ENCODE peak calls at places on chromosome 3, in eight cellular contexts. Y, O, G, B, H, C, S and E are unnamed samples.
A peak's percentile ranks its signal among the peaks of the same experiment; 100 is the strongest.

GRCh38 chr3:104556372-104557078 is 810.2 kb upstream of the ALCAM start:
- ATAC-seq in Y (no peak), O (peak; percentile 45), G (no peak), B (no peak), H (no peak), C (no peak), S (no peak), E (no peak)

GRCh38 chr3:69182588-69183299 is 60.3 kb upstream of the LMOD3 start:
- ATAC-seq in Y (peak; percentile 41), O (no peak), G (no peak), B (no peak), H (no peak), C (no peak), S (no peak), E (no peak)

GRCh38 chr3:114338651-114339357 is 45.0 kb downstream of the TIGIT start:
- ATAC-seq in Y (no peak), O (no peak), G (peak; percentile 48), B (no peak), H (no peak), C (no peak), S (no peak), E (no peak)

GRCh38 chr3:112689385-112689784 is 48.4 kb upstream of the CCDC80 start:
- ATAC-seq in Y (no peak), O (no peak), G (no peak), B (no peak), H (no peak), C (no peak), S (no peak), E (no peak)

GRCh38 chr3:50112462-50112861 is 23.7 kb downstream of the RBM5 start:
- ATAC-seq in Y (peak; percentile 58), O (peak; percentile 45), G (no peak), B (no peak), H (peak; percentile 40), C (peak; percentile 54), S (peak; percentile 43), E (peak; percentile 57)

GRCh38 chr3:148975277-148975676 is 16.1 kb upstream of the GYG1 start:
- ATAC-seq in Y (peak; percentile 94), O (no peak), G (no peak), B (no peak), H (no peak), C (peak; percentile 97), S (peak; percentile 97), E (peak; percentile 32)

GRCh38 chr3:135034881-135035440 is 239.9 kb downstream of the EPHB1 start:
- ATAC-seq in Y (no peak), O (no peak), G (no peak), B (no peak), H (no peak), C (no peak), S (no peak), E (no peak)

GRCh38 chr3:127746400-127747057 is 73.8 kb downstream of the ABTB1 start:
- ATAC-seq in Y (no peak), O (no peak), G (no peak), B (no peak), H (peak; percentile 73), C (peak; percentile 30), S (no peak), E (no peak)

GRCh38 chr3:143648708-143649107 is 199.6 kb downstream of the SLC9A9 start:
- ATAC-seq in Y (no peak), O (no peak), G (no peak), B (no peak), H (no peak), C (no peak), S (no peak), E (no peak)

GRCh38 chr3:69927571-69927970 is 72.0 kb upstream of the SAMMSON start:
- ATAC-seq in Y (no peak), O (no peak), G (no peak), B (no peak), H (no peak), C (peak; percentile 72), S (no peak), E (no peak)

GRCh38 chr3:68448510-68449383 is 483.6 kb downstream of the TAFA4 start:
- ATAC-seq in Y (no peak), O (no peak), G (no peak), B (no peak), H (no peak), C (no peak), S (no peak), E (no peak)

GRCh38 chr3:136141296-136141785 is 54.8 kb downstream of the MSL2 start:
- ATAC-seq in Y (no peak), O (no peak), G (no peak), B (no peak), H (no peak), C (no peak), S (no peak), E (no peak)

GRCh38 chr3:71117572-71118247 is 465.8 kb downstream of the FOXP1 start:
- ATAC-seq in Y (peak; percentile 61), O (peak; percentile 57), G (peak; percentile 36), B (no peak), H (peak; percentile 67), C (peak; percentile 53), S (no peak), E (no peak)

GRCh38 chr3:191721983-191722382 is 261.0 kb downstream of the PYDC2 start:
- ATAC-seq in Y (no peak), O (no peak), G (no peak), B (no peak), H (no peak), C (peak; percentile 66), S (peak; percentile 62), E (no peak)

GRCh38 chr3:38210141-38210757 is 44.9 kb downstream of the OXSR1 start:
- ATAC-seq in Y (no peak), O (peak; percentile 47), G (peak; percentile 31), B (no peak), H (no peak), C (no peak), S (no peak), E (no peak)

GRCh38 chr3:188890572-188891270 is 281.1 kb upstream of the TPRG1 start:
- ATAC-seq in Y (no peak), O (no peak), G (no peak), B (no peak), H (no peak), C (no peak), S (no peak), E (no peak)

GRCh38 chr3:42013652-42014442 is 51.9 kb upstream of the ULK4 start:
- ATAC-seq in Y (peak; percentile 50), O (no peak), G (peak; percentile 12), B (peak; percentile 3), H (peak; percentile 25), C (peak; percentile 59), S (peak; percentile 51), E (peak; percentile 44)

GRCh38 chr3:16411450-16411849 is 102.0 kb downstream of the RFTN1 start:
- ATAC-seq in Y (no peak), O (peak; percentile 64), G (no peak), B (no peak), H (no peak), C (no peak), S (no peak), E (no peak)

GRCh38 chr3:132360717-132361116 is 43.5 kb downstream of the ACP3 start:
- ATAC-seq in Y (no peak), O (no peak), G (no peak), B (no peak), H (peak; percentile 50), C (no peak), S (no peak), E (no peak)

GRCh38 chr3:183629546-183630301 is 5.7 kb upstream of the KLHL24 start:
- ATAC-seq in Y (peak; percentile 35), O (no peak), G (no peak), B (no peak), H (no peak), C (peak; percentile 54), S (no peak), E (no peak)

GRCh38 chr3:187946031-187946691 is 200.9 kb upstream of the BCL6 start:
- ATAC-seq in Y (peak; percentile 23), O (no peak), G (no peak), B (no peak), H (no peak), C (peak; percentile 21), S (no peak), E (no peak)

GRCh38 chr3:15527031-15527459 is 5.5 kb upstream of the COLQ start:
- ATAC-seq in Y (peak; percentile 82), O (peak; percentile 58), G (no peak), B (no peak), H (no peak), C (peak; percentile 38), S (peak; percentile 59), E (peak; percentile 65)

GRCh38 chr3:150588027-150588830 is 14.9 kb upstream of the SELENOT start:
- ATAC-seq in Y (peak; percentile 96), O (no peak), G (no peak), B (no peak), H (no peak), C (peak; percentile 95), S (no peak), E (no peak)

GRCh38 chr3:72345237-72345878 is 502.9 kb downstream of the SHQ1 start:
- ATAC-seq in Y (no peak), O (no peak), G (no peak), B (peak; percentile 23), H (no peak), C (no peak), S (no peak), E (no peak)

GRCh38 chr3:153596402-153596801 is 434.4 kb downstream of the RAP2B start:
- ATAC-seq in Y (no peak), O (no peak), G (no peak), B (no peak), H (no peak), C (no peak), S (no peak), E (no peak)

GRCh38 chr3:139439278-139439677 is 37.0 kb downstream of the RBP2 start:
- ATAC-seq in Y (no peak), O (no peak), G (no peak), B (no peak), H (no peak), C (no peak), S (no peak), E (no peak)

GRCh38 chr3:156443079-156443478 is 111.8 kb downstream of the SSR3 start:
- ATAC-seq in Y (no peak), O (no peak), G (no peak), B (no peak), H (no peak), C (no peak), S (peak; percentile 88), E (no peak)